ENCODE peak calls at places on chromosomes 16 and 17, in nine cellular contexts. V is T-helper 2 cell treated with Interferon-gamma antibody and Interleukin-4, amounts not matched to agents 5 μg/mL and 100 μg/mL, for 36 hours; C is AG08396; B is non-pigmented ciliary epithelial cell; A is stimulated activated CD8-positive, alpha-beta memory T cell treated with anti-CD3 and anti-CD28 coated beads, Interleukin-4, amount 100 ng/mL, for 24 hours; Z is GM23338; T is HEK293T; M is ovary; R is effector CD4-positive, alpha-beta T cell. E is an unnamed sample.

GRCh38 chr17:489758-490329 is 137.2 kb upstream of the RPH3AL start:
- DNase-seq in V (peak), C (peak), B (no peak), A (peak), Z (peak), T (peak), M (peak), R (peak), E (peak)

GRCh38 chr17:47982645-47983440 is 11.9 kb downstream of the CDK5RAP3 start:
- DNase-seq in V (no peak), C (no peak), B (no peak), A (no peak), Z (no peak), T (no peak), M (no peak), R (no peak), E (no peak)

GRCh38 chr16:83441523-83441922 is 366.3 kb upstream of the HSBP1 start:
- DNase-seq in V (no peak), C (no peak), B (no peak), A (no peak), Z (no peak), T (no peak), M (no peak), R (no peak), E (no peak)

GRCh38 chr17:46770818-46771600 is 47.5 kb downstream of the WNT3 start:
- DNase-seq in V (no peak), C (peak), B (no peak), A (peak), Z (peak), T (peak), M (no peak), R (no peak), E (no peak)

GRCh38 chr16:89103781-89104180 is 10.1 kb downstream of the ACSF3 start:
- DNase-seq in V (no peak), C (no peak), B (no peak), A (no peak), Z (no peak), T (no peak), M (no peak), R (no peak), E (no peak)

GRCh38 chr16:12539185-12539929 is 264.3 kb downstream of the CPPED1 start:
- DNase-seq in V (peak), C (peak), B (peak), A (no peak), Z (no peak), T (no peak), M (no peak), R (no peak), E (no peak)

GRCh38 chr17:1331708-1332107 is 52.2 kb downstream of the TRARG1 start:
- DNase-seq in V (no peak), C (no peak), B (no peak), A (no peak), Z (no peak), T (no peak), M (no peak), R (no peak), E (no peak)

GRCh38 chr16:67459066-67459857 is 21.7 kb downstream of the ATP6V0D1 start:
- DNase-seq in V (no peak), C (peak), B (no peak), A (no peak), Z (no peak), T (no peak), M (peak), R (no peak), E (no peak)

GRCh38 chr17:5846001-5846400 is 224.2 kb upstream of the WSCD1 start:
- DNase-seq in V (no peak), C (no peak), B (no peak), A (no peak), Z (no peak), T (no peak), M (no peak), R (no peak), E (no peak)

GRCh38 chr16:89004209-89004831 is 27.3 kb upstream of the CBFA2T3 start:
- DNase-seq in V (no peak), C (no peak), B (no peak), A (no peak), Z (no peak), T (peak), M (no peak), R (no peak), E (no peak)

GRCh38 chr17:7557825-7558543 is 566 bp upstream of the TNFSF13 start:
- DNase-seq in V (no peak), C (peak), B (no peak), A (no peak), Z (peak), T (no peak), M (peak), R (no peak), E (no peak)

GRCh38 chr16:66741131-66741900 is 10.1 kb downstream of the DYNC1LI2 start:
- DNase-seq in V (no peak), C (peak), B (peak), A (no peak), Z (no peak), T (peak), M (peak), R (no peak), E (no peak)

GRCh38 chr17:67478266-67479118 is 101.4 kb downstream of the PITPNC1 start:
- DNase-seq in V (no peak), C (no peak), B (no peak), A (no peak), Z (no peak), T (no peak), M (no peak), R (no peak), E (no peak)

GRCh38 chr17:57108656-57109392 is 23.8 kb downstream of the AKAP1 start:
- DNase-seq in V (no peak), C (no peak), B (no peak), A (no peak), Z (no peak), T (no peak), M (no peak), R (no peak), E (no peak)

GRCh38 chr17:67993153-67993997 is 2.9 kb downstream of the C17orf58 start:
- DNase-seq in V (peak), C (peak), B (no peak), A (peak), Z (peak), T (peak), M (peak), R (peak), E (peak)

GRCh38 chr17:35254107-35254802 is 11.4 kb downstream of the SLFN5 start:
- DNase-seq in V (no peak), C (peak), B (peak), A (no peak), Z (no peak), T (no peak), M (peak), R (no peak), E (no peak)